ENCODE peak calls at places on chromosomes 11 and 22, in six cellular contexts. N, C, M, Q, F and L are unnamed samples.

GRCh38 chr11:75931124-75931523 is 116.1 kb downstream of the UVRAG start:
- DNase-seq in Q (peak), C (no peak), F (no peak), N (peak), M (no peak), L (no peak)

GRCh38 chr11:67641302-67642147 is 2.0 kb upstream of the TBX10 start:
- DNase-seq in M (no peak), F (no peak), Q (no peak), N (no peak), C (no peak), L (no peak)

GRCh38 chr11:70495351-70496310 is 97.3 kb downstream of the CTTN start:
- DNase-seq in M (no peak), N (no peak), C (no peak), Q (no peak), F (no peak), L (no peak)

GRCh38 chr11:2954263-2954662 is 25.0 kb upstream of the PHLDA2 start:
- DNase-seq in C (no peak), M (no peak), Q (peak), F (no peak), N (peak), L (no peak)

GRCh38 chr11:119765628-119766027 is 36.6 kb upstream of the NECTIN1 start:
- DNase-seq in F (no peak), Q (no peak), C (no peak), M (no peak), N (no peak), L (no peak)

GRCh38 chr22:47795477-47796127 is 1033.2 kb downstream of the TBC1D22A start:
- DNase-seq in N (no peak), Q (no peak), C (no peak), M (no peak), F (no peak), L (no peak)

GRCh38 chr11:133827556-133827955 is 17.8 kb downstream of the SPATA19 start:
- DNase-seq in N (no peak), Q (no peak), M (no peak), F (no peak), C (no peak), L (no peak)

GRCh38 chr22:28607710-28608109 is 71.9 kb downstream of the TTC28 start:
- DNase-seq in M (no peak), N (no peak), C (no peak), Q (peak), F (no peak), L (no peak)

GRCh38 chr11:114260077-114260476 is 36.1 kb upstream of the NNMT start:
- DNase-seq in C (no peak), F (no peak), N (no peak), M (no peak), Q (no peak), L (no peak)

GRCh38 chr11:114259124-114259526 is 37.1 kb upstream of the NNMT start:
- DNase-seq in M (no peak), C (no peak), F (no peak), Q (no peak), N (no peak), L (no peak)

GRCh38 chr11:114259551-114259983 is 36.6 kb upstream of the NNMT start:
- DNase-seq in M (no peak), Q (no peak), N (no peak), C (no peak), F (no peak), L (no peak)

GRCh38 chr11:114257621-114258558 is 38.3 kb upstream of the NNMT start:
- DNase-seq in M (no peak), Q (no peak), C (peak), F (no peak), N (no peak), L (peak)

DNA sequence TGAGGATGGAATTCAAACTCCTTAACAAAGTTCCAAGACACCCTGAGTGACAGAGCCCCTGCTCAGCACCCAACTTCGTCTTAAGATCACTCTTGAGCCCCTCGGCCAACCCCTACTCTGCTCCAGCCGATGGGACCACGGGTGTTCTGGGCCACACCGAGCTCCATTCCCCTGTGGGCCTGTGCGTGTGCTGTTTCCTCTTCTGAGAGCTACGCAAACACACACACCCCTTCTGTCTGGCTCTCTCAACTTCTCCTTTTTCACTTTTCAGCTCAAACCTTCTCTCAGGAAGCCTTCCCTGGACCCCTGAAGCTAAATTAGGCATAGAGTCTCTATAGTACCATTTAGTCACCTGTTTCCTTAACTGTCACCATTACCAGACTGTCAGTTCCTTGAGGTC is 37.5 kb upstream of the NNMT start:
- DNase-seq in Q (no peak), C (no peak), M (no peak), F (no peak), N (no peak), L (no peak)
- H3K4me2 ChIP-seq in Q (no peak), C (no peak), M (no peak), F (no peak), N (no peak), L (no peak)

GRCh38 chr11:32421992-32422391 is 13.3 kb downstream of the WT1 start:
- DNase-seq in Q (no peak), F (peak), N (peak), C (no peak), M (no peak), L (no peak)
- H3K4me2 ChIP-seq in Q (no peak), F (peak), N (no peak), C (no peak), M (no peak), L (no peak)

GRCh38 chr11:108206171-108206570 is 16.3 kb downstream of the NPAT start:
- DNase-seq in N (no peak), C (no peak), M (no peak), Q (no peak), F (no peak), L (no peak)

GRCh38 chr11:108204918-108205499 is 17.4 kb downstream of the NPAT start:
- DNase-seq in Q (no peak), F (no peak), C (no peak), N (no peak), M (no peak), L (no peak)

GRCh38 chr11:108199446-108200321 is 22.8 kb downstream of the NPAT start:
- DNase-seq in C (peak), Q (peak), N (peak), M (peak), F (no peak), L (no peak)

GRCh38 chr11:108204376-108204775 is 18.1 kb downstream of the NPAT start:
- DNase-seq in C (no peak), N (no peak), F (no peak), Q (no peak), M (no peak), L (no peak)

DNA sequence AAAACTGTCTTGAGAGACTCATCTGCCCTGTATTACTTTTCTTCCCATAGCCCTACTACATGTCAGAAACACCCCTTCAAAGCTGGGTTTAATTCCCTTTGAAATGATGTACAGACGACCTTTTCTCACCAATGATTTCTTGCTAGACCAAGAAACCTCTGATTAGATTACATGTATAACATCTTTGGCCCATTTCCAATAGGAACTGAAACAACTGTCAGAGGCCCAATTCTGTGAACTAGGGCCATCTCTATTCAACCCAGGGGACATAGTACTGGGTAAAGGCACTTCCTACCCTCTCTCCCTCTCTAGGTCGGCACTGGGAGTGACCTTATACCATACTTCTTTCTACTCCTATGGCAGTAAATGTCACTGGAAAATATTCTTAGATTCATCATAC is 19.4 kb downstream of the NPAT start:
- DNase-seq in C (no peak), Q (no peak), M (no peak), N (no peak), F (no peak), L (no peak)
- H3K4me2 ChIP-seq in C (no peak), Q (no peak), M (no peak), N (no peak), F (no peak), L (no peak)

GRCh38 chr11:128715691-128716153 is 21.9 kb downstream of the FLI1 start:
- DNase-seq in N (peak), M (no peak), F (no peak), C (no peak), Q (peak), L (no peak)
- H3K4me2 ChIP-seq in N (peak), M (peak), F (peak), C (peak), Q (peak), L (peak)

DNA sequence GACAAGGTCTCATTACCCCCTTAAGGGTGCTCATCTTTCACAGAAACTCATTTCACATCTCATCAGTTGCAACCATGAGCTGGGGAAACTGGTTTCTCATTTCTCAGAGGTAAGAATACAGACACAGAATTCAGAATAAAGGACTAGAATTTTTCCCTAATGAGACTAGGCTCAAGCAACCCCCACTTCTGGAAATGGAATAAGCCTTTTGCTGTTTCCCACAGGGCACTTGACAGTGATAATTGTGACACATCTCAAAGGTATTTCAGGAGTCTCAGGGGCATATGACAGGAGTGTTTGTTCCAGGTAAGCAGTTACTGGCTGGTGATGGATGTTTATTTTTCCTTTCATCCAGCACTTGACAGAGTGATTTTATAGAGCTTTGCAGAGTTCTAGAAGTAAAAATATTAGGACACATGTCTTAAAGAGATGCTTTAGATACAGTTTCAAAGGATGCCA is 112.9 kb upstream of the DDI1 start:
- DNase-seq in Q (no peak), N (peak), M (no peak), F (no peak), C (peak), L (no peak)
- H3K4me2 ChIP-seq in Q (no peak), N (no peak), M (no peak), F (no peak), C (no peak), L (no peak)

DNA sequence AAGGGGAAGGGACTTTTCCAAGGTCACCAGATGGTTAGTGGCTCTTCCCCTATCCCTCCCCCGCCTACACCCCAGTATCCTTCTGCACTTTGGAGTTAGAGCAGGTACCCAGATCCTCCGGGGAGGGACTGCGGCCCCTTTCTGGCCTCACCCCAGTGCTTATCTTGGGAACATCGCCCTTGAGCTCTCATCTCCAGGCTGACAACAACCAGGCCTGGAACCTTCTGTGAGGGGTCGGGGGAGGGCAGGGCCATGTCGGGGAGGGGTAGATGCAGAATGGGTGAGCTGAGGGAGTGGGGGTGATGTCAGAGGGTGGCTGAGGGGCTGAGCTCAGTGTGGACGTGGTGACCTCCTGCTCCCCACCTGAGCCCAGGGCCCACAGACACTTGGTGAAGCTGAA is 7.5 kb upstream of the NAALADL1 start:
- DNase-seq in Q (no peak), F (no peak), C (no peak), M (no peak), N (no peak), L (no peak)
- H3K4me2 ChIP-seq in Q (no peak), F (no peak), C (peak), M (no peak), N (no peak), L (peak)

GRCh38 chr11:19792510-19792909 is 79.9 kb downstream of the NAV2 start:
- DNase-seq in M (no peak), Q (no peak), N (no peak), C (no peak), F (no peak), L (no peak)
- H3K4me2 ChIP-seq in M (no peak), Q (no peak), N (no peak), C (no peak), F (no peak), L (no peak)

DNA sequence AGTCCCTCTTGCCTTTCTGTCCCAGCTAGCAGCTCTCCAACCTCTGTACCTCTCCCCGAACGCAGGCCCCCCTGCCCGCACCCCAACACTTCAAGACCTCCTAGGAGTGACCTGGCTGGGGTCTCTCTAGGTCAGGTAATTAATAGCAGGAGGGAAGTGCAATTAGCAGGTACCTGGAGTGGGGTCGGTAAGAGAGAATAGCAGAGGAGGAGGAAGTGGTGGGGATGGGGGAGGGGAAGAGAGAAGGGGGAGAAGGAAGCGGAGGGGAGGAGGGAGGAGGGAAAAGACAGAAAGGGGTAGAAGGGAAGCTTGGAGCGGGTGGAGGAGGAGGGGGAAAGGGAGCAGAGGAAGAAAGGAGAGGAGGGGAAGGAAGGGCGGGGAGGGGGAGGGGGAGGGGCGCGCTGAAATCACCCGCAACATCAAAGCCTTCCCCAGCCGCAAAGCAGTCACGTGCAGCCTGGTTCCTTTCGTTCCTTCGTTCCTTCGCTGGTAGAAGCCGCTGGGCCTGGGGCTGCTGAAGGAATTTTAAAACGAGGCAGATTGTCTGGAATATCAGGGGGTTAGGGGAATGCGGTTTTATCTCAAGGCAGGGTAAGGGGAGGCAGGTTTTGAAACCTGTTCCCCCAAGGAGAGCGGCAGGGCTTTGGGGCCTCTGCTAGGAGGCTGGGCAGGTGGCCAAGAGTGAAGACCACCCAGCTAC is 29.3 kb upstream of the TCF20 start:
- DNase-seq in M (no peak), N (no peak), Q (no peak), C (peak), F (peak), L (no peak)
- H3K4me2 ChIP-seq in M (peak), N (no peak), Q (no peak), C (peak), F (peak), L (peak)

DNA sequence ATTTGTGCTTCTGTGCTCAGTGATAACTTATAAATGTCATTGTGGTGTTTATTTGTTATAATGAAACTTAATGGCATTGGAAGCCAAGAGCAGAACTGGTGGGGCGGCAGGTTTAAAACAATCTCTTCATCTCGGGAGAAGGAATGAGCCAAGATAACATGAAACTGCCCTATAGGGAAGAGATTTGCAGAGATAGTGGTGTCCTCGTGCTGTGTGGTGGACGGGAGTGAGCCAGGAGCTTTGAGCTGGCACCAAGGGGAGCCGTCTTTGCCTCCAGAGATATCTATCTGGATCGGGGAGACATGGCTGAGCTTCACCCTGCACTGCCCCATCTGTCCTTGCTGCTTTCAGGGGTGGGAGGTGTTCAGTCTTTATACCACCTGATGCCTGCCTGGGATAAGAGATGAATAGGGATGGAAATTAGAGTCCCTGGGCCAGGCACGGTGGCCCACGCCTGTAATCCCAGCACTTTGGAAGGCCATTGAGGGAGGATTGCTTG is 189.6 kb downstream of the ST3GAL4 start:
- DNase-seq in Q (no peak), N (no peak), M (no peak), F (no peak), C (no peak), L (no peak)
- H3K4me2 ChIP-seq in Q (no peak), N (no peak), M (no peak), F (no peak), C (peak), L (peak)